ENCODE peak calls at places on chromosomes 2 and 18, in five cellular contexts. R, L, J, N and I are unnamed samples. For H3F3A, the result is how much of the 10 kb centered on the place peaks cover.

GRCh38 chr2:229601396-229601795 is 113.0 kb downstream of the DNER start:
- DNase-seq in R (peak), L (no peak), J (no peak), N (no peak), I (peak)

GRCh38 chr18:21740474-21740723 is 193 bp upstream of the MIB1 start:
- DNase-seq in R (peak), L (peak), J (peak), N (no peak), I (peak)

GRCh38 chr2:179057737-179058136 is 7.8 kb upstream of the CCDC141 start:
- DNase-seq in R (no peak), L (no peak), J (no peak), N (peak), I (no peak)

GRCh38 chr2:3040819-3041218 is 336.8 kb downstream of the EIPR1 start:
- DNase-seq in R (no peak), L (no peak), J (no peak), N (no peak), I (no peak)

GRCh38 chr2:97969466-97970067 is 26.2 kb downstream of the TMEM131 start:
- DNase-seq in R (peak), L (no peak), J (peak), N (no peak), I (no peak)

GRCh38 chr2:145412155-145412554 is 892.2 kb upstream of the ZEB2 start:
- DNase-seq in R (no peak), L (no peak), J (peak), N (no peak), I (no peak)

GRCh38 chr2:74982581-74982980 is 24.1 kb downstream of the POLE4 start:
- DNase-seq in R (no peak), L (no peak), J (no peak), N (no peak), I (peak)

GRCh38 chr2:30233142-30233961 is 2.0 kb downstream of the LBH start:
- DNase-seq in R (peak), L (no peak), J (no peak), N (peak), I (no peak)

GRCh38 chr2:85501244-85501643 is 37.7 kb upstream of the MAT2A start:
- DNase-seq in R (no peak), L (peak), J (no peak), N (no peak), I (peak)

GRCh38 chr2:224929512-224929911 is 112.8 kb downstream of the DOCK10 start:
- DNase-seq in R (no peak), L (no peak), J (no peak), N (no peak), I (peak)

GRCh38 chr2:120715356-120715755 is 20.3 kb upstream of the GLI2 start:
- DNase-seq in R (peak), L (no peak), J (no peak), N (no peak), I (no peak)

GRCh38 chr2:225668606-225669266 is 269.2 kb downstream of the NYAP2 start:
- DNase-seq in R (peak), L (peak), J (peak), N (peak), I (peak)

GRCh38 chr18:12296457-12296856 is 11.6 kb upstream of the TUBB6 start:
- DNase-seq in R (no peak), L (no peak), J (no peak), N (no peak), I (peak)

GRCh38 chr2:137249463-137249862 is 484.1 kb downstream of the THSD7B start:
- DNase-seq in R (no peak), L (no peak), J (no peak), N (no peak), I (peak)

GRCh38 chr2:133255363-133255762 is 312.9 kb downstream of the NCKAP5 start:
- DNase-seq in R (no peak), L (no peak), J (no peak), N (no peak), I (no peak)

GRCh38 chr2:223199531-223200506 is 147.8 kb downstream of the KCNE4 start:
- DNase-seq in R (no peak), L (no peak), J (no peak), N (no peak), I (no peak)

GRCh38 chr2:117944816-117945215 is 69.1 kb downstream of the CCDC93 start:
- DNase-seq in R (no peak), L (no peak), J (no peak), N (no peak), I (no peak)

GRCh38 chr18:47709556-47709955 is 220.9 kb downstream of the SMAD2 start:
- DNase-seq in R (no peak), L (no peak), J (peak), N (no peak), I (no peak)

GRCh38 chr2:127873707-127874303 is 12.0 kb downstream of the AMMECR1L start:
- DNase-seq in R (no peak), L (no peak), J (no peak), N (no peak), I (no peak)

GRCh38 chr2:86476918-86477317 is 35.7 kb downstream of the KDM3A start:
- DNase-seq in R (no peak), L (no peak), J (no peak), N (no peak), I (no peak)

GRCh38 chr18:35040638-35040987 is 600 bp upstream of the MAPRE2 start:
- DNase-seq in R (no peak), L (no peak), J (no peak), N (no peak), I (no peak)

GRCh38 chr2:8675543-8675942 is 6.3 kb upstream of the ID2 start:
- DNase-seq in R (no peak), L (no peak), J (no peak), N (no peak), I (no peak)

GRCh38 chr2:26847663-26848335 is at the start of gene DPYSL5:
- DNase-seq in R (no peak), L (peak), J (no peak), N (peak), I (no peak)

GRCh38 chr18:6044319-6044718 is 149.0 kb upstream of the TMEM200C start:
- DNase-seq in R (no peak), L (no peak), J (no peak), N (no peak), I (no peak)

GRCh38 chr2:43152711-43153627 is 73.4 kb downstream of the ZFP36L2 start:
- DNase-seq in R (no peak), L (no peak), J (peak), N (no peak), I (no peak)

GRCh38 chr2:216632321-216632951 is 784 bp upstream of the IGFBP2 start:
- DNase-seq in R (no peak), L (peak), J (no peak), N (peak), I (peak)

GRCh38 chr2:222892321-222892720 is 31.5 kb downstream of the ACSL3 start:
- DNase-seq in R (no peak), L (no peak), J (no peak), N (no peak), I (no peak)

GRCh38 chr2:158359846-158360245 is 96.7 kb downstream of the CCDC148 start:
- DNase-seq in R (peak), L (peak), J (no peak), N (peak), I (peak)

GRCh38 chr2:216849987-216850386 is 9.9 kb downstream of the TNP1 start:
- DNase-seq in R (peak), L (no peak), J (no peak), N (no peak), I (peak)

GRCh38 chr18:63681449-63682381 is 20.0 kb upstream of the SERPINB3 start:
- DNase-seq in R (peak), L (no peak), J (no peak), N (no peak), I (peak)

GRCh38 chr2:62999905-63000304 is 50.7 kb upstream of the OTX1 start:
- DNase-seq in R (peak), L (no peak), J (no peak), N (no peak), I (peak)

GRCh38 chr2:200156140-200156858 is 150.2 kb upstream of the SPATS2L start:
- DNase-seq in R (peak), L (no peak), J (no peak), N (no peak), I (peak)

GRCh38 chr2:136407952-136408318 is 290.0 kb upstream of the CXCR4 start:
- DNase-seq in R (no peak), L (peak), J (no peak), N (no peak), I (no peak)

GRCh38 chr2:54310314-54310713 is 54.3 kb upstream of the TSPYL6 start:
- DNase-seq in R (peak), L (no peak), J (no peak), N (no peak), I (peak)

GRCh38 chr2:74862268-74862964 is 28.5 kb downstream of the HK2 start:
- DNase-seq in R (no peak), L (no peak), J (no peak), N (no peak), I (no peak)

GRCh38 chr18:26227051-26227672 is 917 bp downstream of the TAF4B start:
- DNase-seq in R (peak), L (peak), J (peak), N (peak), I (peak)

GRCh38 chr2:240124651-240125030 is 11.5 kb downstream of the COPS9 start:
- DNase-seq in R (no peak), L (no peak), J (no peak), N (no peak), I (no peak)

GRCh38 chr2:33166287-33166881 is 219.6 kb downstream of the LTBP1 start:
- DNase-seq in R (peak), L (no peak), J (no peak), N (no peak), I (no peak)

GRCh38 chr2:98872526-98872925 is 63.5 kb downstream of the CRACDL start:
- DNase-seq in R (no peak), L (no peak), J (no peak), N (no peak), I (no peak)

GRCh38 chr2:36450466-36451196 is 95.1 kb downstream of the CRIM1 start:
- DNase-seq in R (peak), L (no peak), J (no peak), N (no peak), I (peak)

DNA sequence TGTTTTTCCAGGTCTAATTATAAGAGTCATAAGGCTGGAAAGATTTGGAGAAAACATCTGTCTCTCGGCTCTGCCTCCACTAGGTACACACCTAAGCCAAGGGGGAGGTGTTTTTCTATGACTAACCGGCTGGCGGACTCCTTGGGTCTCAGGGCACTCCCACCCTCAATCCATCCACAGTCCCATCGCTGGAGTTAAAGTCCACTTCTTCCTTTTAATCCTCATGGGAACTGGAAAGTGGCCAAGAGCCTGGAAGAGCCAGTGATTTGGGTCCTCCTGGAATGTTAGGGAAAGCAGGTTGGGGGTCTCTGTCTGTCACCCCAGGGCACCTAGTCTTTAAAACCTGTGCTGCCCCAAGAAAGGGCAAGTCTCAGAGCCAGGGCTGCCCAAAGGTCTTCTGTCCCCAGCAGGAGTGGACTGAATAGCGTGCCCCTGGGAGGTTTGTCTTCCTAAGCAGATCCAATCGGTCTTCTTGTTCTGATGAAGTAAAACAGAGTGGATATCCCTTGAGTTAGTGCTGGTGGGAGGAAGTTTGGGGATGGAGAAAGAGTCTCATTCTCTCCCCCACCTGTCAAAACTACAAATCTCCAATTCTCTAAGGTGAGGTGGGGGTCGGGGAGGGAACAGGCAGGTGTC is 66.4 kb downstream of the MCFD2 start:
- DNase-seq in R (peak), L (no peak), J (no peak), N (no peak), I (peak)
- H3F3A ChIP-seq in R (half or more), L (under half), J (under half), N (under half), I (under half)

GRCh38 chr18:58223717-58224424 is 179.8 kb downstream of the NEDD4L start:
- DNase-seq in R (peak), L (no peak), J (no peak), N (no peak), I (peak)
- TF ChIP-seq EZH2phosphoT487 in R (no peak), L (no peak), J (no peak), N (no peak), I (no peak)

GRCh38 chr18:24543408-24544140 is 83.1 kb downstream of the HRH4 start:
- DNase-seq in R (no peak), L (no peak), J (no peak), N (no peak), I (no peak)
- TF ChIP-seq EZH2 in R (no peak), L (no peak), J (no peak), N (no peak), I (no peak)

GRCh38 chr2:189407944-189408209 is 33.4 kb upstream of the WDR75 start:
- DNase-seq in R (no peak), L (no peak), J (no peak), N (no peak), I (no peak)

GRCh38 chr2:189408294-189408693 is 33.0 kb upstream of the WDR75 start:
- DNase-seq in R (peak), L (no peak), J (no peak), N (no peak), I (peak)

GRCh38 chr2:189407161-189407943 is 33.9 kb upstream of the WDR75 start:
- DNase-seq in R (peak), L (no peak), J (no peak), N (no peak), I (peak)

GRCh38 chr2:189409136-189409535 is 32.1 kb upstream of the WDR75 start:
- DNase-seq in R (peak), L (no peak), J (no peak), N (no peak), I (no peak)

DNA sequence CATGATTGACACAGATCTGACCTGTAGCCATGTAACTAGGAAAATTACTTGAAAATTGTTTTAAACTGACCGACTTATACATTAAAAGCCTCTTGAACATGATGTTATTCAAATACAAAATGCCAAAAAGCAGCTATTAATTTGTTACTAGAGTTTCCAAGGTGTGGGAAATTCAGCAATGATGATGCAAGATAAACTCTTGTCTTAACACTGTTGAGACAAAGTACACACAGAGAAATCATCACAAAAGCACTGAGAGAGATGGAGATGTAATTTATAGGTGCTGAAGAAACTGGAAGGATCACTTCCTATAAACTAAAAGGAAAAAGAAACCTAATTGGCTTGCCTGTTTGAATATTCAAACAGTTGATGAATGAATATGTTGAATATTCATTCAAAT is 34.7 kb upstream of the WDR75 start:
- DNase-seq in R (no peak), L (no peak), J (no peak), N (no peak), I (no peak)
- H3F3A ChIP-seq in R (under half), L (under half), J (under half), N (under half), I (under half)

DNA sequence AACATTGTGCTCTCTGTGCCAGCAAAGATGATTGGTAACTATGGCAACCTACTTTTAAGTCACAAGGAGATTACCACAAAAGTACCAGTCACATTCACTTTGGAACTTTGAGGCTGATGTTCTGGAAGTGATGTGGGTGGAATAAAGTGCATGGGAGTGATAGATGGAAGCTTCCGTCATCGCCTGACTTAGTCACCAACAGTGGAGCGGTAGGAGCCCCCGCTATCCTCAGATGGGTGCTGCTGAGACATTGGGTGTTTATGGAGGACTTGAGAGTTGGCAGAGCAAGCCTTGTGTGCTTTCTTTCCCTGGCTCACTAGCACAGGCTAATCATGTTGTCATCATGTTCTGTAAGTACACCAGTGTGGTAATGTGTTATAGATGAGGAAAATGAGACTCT is 4.6 kb downstream of the PPP1R7 start:
- DNase-seq in R (peak), L (no peak), J (no peak), N (no peak), I (no peak)
- TF ChIP-seq EZH2phosphoT487 in R (no peak), L (no peak), J (no peak), N (no peak), I (no peak)

DNA sequence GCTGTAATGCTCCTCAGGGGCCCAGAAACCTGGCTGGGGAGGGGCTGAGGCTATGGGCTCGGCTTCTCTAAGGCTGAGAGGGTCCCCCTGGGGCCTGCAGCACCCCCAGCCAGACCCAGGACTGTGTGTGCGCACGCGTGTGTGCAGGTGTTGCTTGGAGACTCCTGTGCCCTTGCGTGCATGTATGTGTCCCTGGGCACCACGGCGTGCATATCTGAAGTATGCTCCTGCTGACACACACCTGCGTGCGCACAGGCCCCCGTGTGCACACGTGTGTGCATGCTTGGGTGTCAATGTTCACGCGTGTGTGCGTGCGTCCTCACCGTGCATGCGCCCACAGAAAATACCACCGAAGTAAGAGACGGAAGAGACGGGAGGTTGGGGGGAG is 14.9 kb upstream of the ECEL1 start:
- DNase-seq in R (peak), L (peak), J (no peak), N (no peak), I (no peak)
- TF ChIP-seq EZH2 in R (no peak), L (no peak), J (no peak), N (no peak), I (no peak)